ENCODE peak calls at places on chromosomes 1 and 21, in four cellular contexts. G, S, A and P are unnamed samples.

GRCh38 chr1:31397360-31398095 is 15.5 kb upstream of the SERINC2 start:
- DNase-seq in G (no peak), S (no peak), A (no peak), P (no peak)

GRCh38 chr1:118954286-118954890 is 33.8 kb downstream of the TBX15 start:
- DNase-seq in G (no peak), S (no peak), A (no peak), P (no peak)

GRCh38 chr1:219066631-219067349 is 106.9 kb upstream of the LYPLAL1 start:
- DNase-seq in G (no peak), S (no peak), A (no peak), P (no peak)

GRCh38 chr1:34478460-34479076 is 276.3 kb upstream of the GJB5 start:
- DNase-seq in G (no peak), S (no peak), A (no peak), P (peak)

GRCh38 chr21:30044447-30045064 is 104.8 kb upstream of the GRIK1 start:
- DNase-seq in G (no peak), S (peak), A (peak), P (no peak)

GRCh38 chr1:27684176-27684575 is 12.2 kb upstream of the IFI6 start:
- DNase-seq in G (no peak), S (no peak), A (no peak), P (no peak)

GRCh38 chr1:17599301-17600300 is 60.1 kb downstream of the ARHGEF10L start:
- DNase-seq in G (no peak), S (no peak), A (no peak), P (no peak)

GRCh38 chr21:19553930-19554615 is 1150.5 kb upstream of the TMPRSS15 start:
- DNase-seq in G (no peak), S (no peak), A (no peak), P (no peak)

GRCh38 chr1:194394676-194395075 is 1208.3 kb upstream of the B3GALT2 start:
- DNase-seq in G (no peak), S (no peak), A (no peak), P (no peak)

GRCh38 chr1:219542828-219543518 is 69.9 kb downstream of the ZC3H11B start:
- DNase-seq in G (no peak), S (no peak), A (no peak), P (no peak)

GRCh38 chr1:52633291-52633754 is 355 bp downstream of the SHISAL2A start:
- DNase-seq in G (no peak), S (no peak), A (no peak), P (peak)

GRCh38 chr1:189939967-189940366 is 537.7 kb downstream of the BRINP3 start:
- DNase-seq in G (no peak), S (no peak), A (no peak), P (no peak)

GRCh38 chr1:35499652-35500176 is 57.5 kb downstream of the KIAA0319L start:
- DNase-seq in G (no peak), S (peak), A (no peak), P (no peak)

GRCh38 chr1:51690285-51690961 is 73.5 kb downstream of the OSBPL9 start:
- DNase-seq in G (no peak), S (peak), A (peak), P (no peak)

GRCh38 chr1:153954826-153955225 is 3.6 kb downstream of the CRTC2 start:
- DNase-seq in G (no peak), S (no peak), A (no peak), P (no peak)

GRCh38 chr21:44326716-44327602 is 12.2 kb downstream of the CFAP410 start:
- DNase-seq in G (no peak), S (no peak), A (no peak), P (no peak)

GRCh38 chr1:101410048-101410878 is 173.4 kb downstream of the S1PR1 start:
- DNase-seq in G (peak), S (no peak), A (no peak), P (no peak)

GRCh38 chr1:117607471-117607870 is 1.6 kb downstream of the TENT5C start:
- DNase-seq in G (no peak), S (peak), A (no peak), P (peak)

GRCh38 chr1:21624577-21625389 is 44.4 kb downstream of the RAP1GAP start:
- DNase-seq in G (no peak), S (no peak), A (no peak), P (no peak)

GRCh38 chr1:223403184-223403815 is 10.1 kb downstream of the CCDC185 start:
- DNase-seq in G (no peak), S (peak), A (no peak), P (no peak)

GRCh38 chr1:184504012-184504694 is 117.3 kb downstream of the C1orf21 start:
- DNase-seq in G (no peak), S (no peak), A (no peak), P (no peak)

GRCh38 chr1:172826096-172826741 is 167.3 kb downstream of the FASLG start:
- DNase-seq in G (no peak), S (peak), A (peak), P (no peak)

DNA sequence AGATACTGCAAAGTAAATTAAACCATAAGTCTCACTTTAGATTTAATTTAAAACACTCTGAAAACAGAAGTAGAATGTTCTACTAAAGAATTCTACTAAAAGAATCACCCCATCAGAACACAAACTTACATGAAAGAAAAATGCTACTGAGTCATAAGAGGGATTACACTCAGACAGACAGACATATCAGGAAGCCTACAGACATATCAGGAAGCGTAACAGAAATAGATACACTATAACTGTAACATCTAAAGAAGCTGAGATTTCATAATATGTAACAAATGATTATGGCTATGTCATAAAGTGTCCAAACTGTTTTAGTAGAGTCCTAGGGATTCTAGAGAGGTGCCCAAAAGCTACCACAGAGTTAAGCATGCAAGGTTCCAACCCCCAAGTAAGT is 23.9 kb downstream of the FOXJ3 start:
- DNase-seq in G (no peak), S (no peak), A (no peak), P (no peak)
- TF ChIP-seq CBFB in G (no peak), S (no peak), A (no peak), P (no peak)

DNA sequence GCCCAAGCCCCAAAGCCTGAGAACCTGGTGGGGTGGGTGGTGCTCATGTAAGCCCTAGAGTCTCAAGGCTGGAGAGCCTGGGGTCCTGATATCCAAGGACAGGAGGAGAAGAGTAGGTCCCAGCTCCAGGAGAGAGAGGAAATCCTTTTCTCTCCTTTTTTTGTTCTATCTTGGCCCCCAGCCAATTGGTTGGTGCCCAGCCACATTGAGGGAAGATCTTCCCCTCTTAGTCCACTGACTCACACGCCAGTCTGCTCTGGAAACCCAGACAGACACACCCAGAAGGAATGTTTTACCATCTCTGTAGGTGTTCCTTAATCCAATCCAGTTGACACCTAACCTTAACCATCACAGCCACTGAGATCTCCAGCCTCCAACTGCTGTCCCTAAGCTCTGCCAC is 16.2 kb upstream of the LIN9 start:
- DNase-seq in G (no peak), S (no peak), A (no peak), P (no peak)
- TF ChIP-seq CBFB in G (no peak), S (no peak), A (no peak), P (no peak)

DNA sequence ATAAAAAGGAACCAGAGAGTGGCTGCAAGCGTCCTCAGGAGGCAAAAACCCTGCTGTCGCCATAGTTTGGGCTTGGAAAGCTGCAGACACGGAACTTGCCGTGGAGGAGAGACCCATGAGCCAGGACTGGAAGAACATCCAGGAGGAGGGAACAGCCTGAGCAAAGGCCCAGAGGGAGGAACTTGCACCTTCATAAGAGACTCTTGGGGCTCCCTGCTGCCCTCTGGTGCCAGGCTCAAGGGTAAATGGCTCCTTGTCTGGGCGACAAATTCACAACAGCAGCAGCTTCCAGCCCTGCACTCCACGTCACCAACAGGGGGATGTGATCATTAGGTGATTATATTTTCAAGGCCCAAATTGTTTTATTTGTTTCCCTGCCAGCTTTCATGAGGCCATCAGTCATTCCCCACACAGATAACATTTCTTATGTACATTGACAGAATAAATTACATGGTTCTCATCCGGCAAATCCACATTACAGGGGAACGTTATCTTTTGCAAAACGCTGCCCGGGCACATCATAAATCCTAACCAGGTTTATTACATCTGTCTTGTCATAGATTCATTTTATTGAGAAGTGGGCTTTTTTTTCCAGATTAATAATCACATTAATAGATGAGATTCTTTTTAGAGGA is 143.0 kb upstream of the GRIK3 start:
- DNase-seq in G (no peak), S (peak), A (peak), P (peak)
- TF ChIP-seq CBFB in G (no peak), S (no peak), A (no peak), P (no peak)

GRCh38 chr1:10678395-10678794 is 118.1 kb downstream of the CASZ1 start:
- DNase-seq in G (no peak), S (no peak), A (no peak), P (no peak)
- TF ChIP-seq CBFB in G (no peak), S (no peak), A (no peak), P (no peak)

DNA sequence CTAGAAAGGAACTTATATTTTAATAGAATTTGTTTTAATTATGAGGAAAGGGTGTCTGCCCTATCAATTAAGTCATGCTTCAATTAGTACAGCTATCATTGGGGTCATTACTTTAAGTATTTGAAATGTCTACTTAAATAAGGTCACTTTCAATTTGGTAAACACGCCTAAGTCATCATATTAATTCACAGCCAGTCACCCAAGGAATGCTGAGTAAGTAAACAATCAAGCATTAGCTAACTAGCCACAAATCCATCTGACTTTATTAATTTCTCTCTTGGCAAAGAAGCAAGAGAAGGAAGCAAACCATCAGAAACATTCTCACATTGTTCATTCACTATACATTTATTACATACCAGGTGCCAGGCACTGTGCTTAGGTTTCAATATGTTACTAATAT is 1.2 kb upstream of the LRRC52 start:
- DNase-seq in G (no peak), S (no peak), A (no peak), P (no peak)
- TF ChIP-seq CBFB in G (no peak), S (no peak), A (no peak), P (no peak)

GRCh38 chr1:235614442-235614954 is 35.1 kb downstream of the GNG4 start:
- DNase-seq in G (no peak), S (no peak), A (peak), P (no peak)

GRCh38 chr1:235610157-235610556 is 39.4 kb downstream of the GNG4 start:
- DNase-seq in G (no peak), S (no peak), A (no peak), P (no peak)

GRCh38 chr1:235617140-235617539 is 32.4 kb downstream of the GNG4 start:
- DNase-seq in G (no peak), S (no peak), A (no peak), P (no peak)

GRCh38 chr1:235612761-235613160 is 36.8 kb downstream of the GNG4 start:
- DNase-seq in G (no peak), S (no peak), A (no peak), P (no peak)

GRCh38 chr1:235613617-235614016 is 36.0 kb downstream of the GNG4 start:
- DNase-seq in G (no peak), S (no peak), A (no peak), P (no peak)
- TF ChIP-seq CBFB in G (no peak), S (no peak), A (no peak), P (no peak)

GRCh38 chr1:206907304-206907991 is 10.2 kb downstream of the IL24 start:
- DNase-seq in G (no peak), S (peak), A (peak), P (peak)
- TF ChIP-seq CBFB in G (no peak), S (no peak), A (no peak), P (no peak)